ENCODE peak calls at places on chromosomes 13 and 19, in four cellular contexts. M, O, Y and V are unnamed samples. For H3K36me3, the result is how much of the 10 kb centered on the place peaks cover.

GRCh38 chr13:75581874-75582640 is 32.5 kb downstream of the UCHL3 start:
- DNase-seq in M (no peak), O (no peak), Y (no peak), V (no peak)

GRCh38 chr13:98432638-98433037 is 144.3 kb downstream of the STK24 start:
- DNase-seq in M (no peak), O (no peak), Y (no peak), V (no peak)

GRCh38 chr19:47020132-47020805 is 632 bp downstream of the NPAS1 start:
- DNase-seq in M (no peak), O (no peak), Y (no peak), V (no peak)

GRCh38 chr13:73945371-73945770 is 188.8 kb downstream of the KLF12 start:
- DNase-seq in M (no peak), O (no peak), Y (no peak), V (no peak)

GRCh38 chr19:41437944-41438574 is 1.7 kb downstream of the DMAC2 start:
- DNase-seq in M (no peak), O (peak), Y (no peak), V (no peak)

GRCh38 chr13:24076124-24076523 is 84.4 kb upstream of the SPATA13 start:
- DNase-seq in M (no peak), O (no peak), Y (no peak), V (no peak)

GRCh38 chr13:80305737-80306136 is 35.2 kb downstream of the SPRY2 start:
- DNase-seq in M (no peak), O (no peak), Y (no peak), V (no peak)

GRCh38 chr13:50319603-50320296 is 304.5 kb downstream of the KCNRG start:
- DNase-seq in M (no peak), O (no peak), Y (no peak), V (peak)

GRCh38 chr13:48400090-48400694 is 12.7 kb downstream of the LPAR6 start:
- DNase-seq in M (no peak), O (no peak), Y (no peak), V (no peak)

GRCh38 chr13:65943024-65943423 is 1287.1 kb downstream of the PCDH9 start:
- DNase-seq in M (no peak), O (no peak), Y (no peak), V (no peak)

GRCh38 chr19:15701757-15702589 is 25.9 kb upstream of the OR10H2 start:
- DNase-seq in M (no peak), O (peak), Y (no peak), V (no peak)

GRCh38 chr13:23928985-23929384 is 31.7 kb upstream of the C1QTNF9B start:
- DNase-seq in M (no peak), O (no peak), Y (no peak), V (no peak)

GRCh38 chr19:15091918-15092753 is 10.1 kb downstream of the OR1I1 start:
- DNase-seq in M (no peak), O (no peak), Y (peak), V (peak)

GRCh38 chr13:22740264-22740663 is 440.5 kb upstream of the SGCG start:
- DNase-seq in M (no peak), O (no peak), Y (no peak), V (no peak)

GRCh38 chr19:52007436-52007804 is 591 bp downstream of the ZNF615 start:
- DNase-seq in M (no peak), O (no peak), Y (peak), V (no peak)

GRCh38 chr13:77544365-77544764 is 8.9 kb downstream of the SCEL start:
- DNase-seq in M (peak), O (no peak), Y (peak), V (no peak)

GRCh38 chr13:87677334-87678234 is 6.4 kb downstream of the SLITRK5 start:
- DNase-seq in M (no peak), O (peak), Y (peak), V (no peak)

GRCh38 chr13:36030670-36031331 is 100.4 kb downstream of the DCLK1 start:
- DNase-seq in M (no peak), O (no peak), Y (peak), V (no peak)

GRCh38 chr19:41352609-41353465 is 885 bp downstream of the TGFB1 start:
- DNase-seq in M (peak), O (peak), Y (peak), V (peak)

GRCh38 chr13:77584111-77584510 is 48.6 kb downstream of the SCEL start:
- DNase-seq in M (no peak), O (no peak), Y (no peak), V (no peak)

GRCh38 chr13:48950507-48950886 is 25.2 kb upstream of the FNDC3A start:
- DNase-seq in M (no peak), O (no peak), Y (no peak), V (no peak)

GRCh38 chr13:97976551-97977375 is 23.3 kb downstream of the IPO5 start:
- DNase-seq in M (no peak), O (no peak), Y (peak), V (peak)

GRCh38 chr19:45498411-45499195 is at the start of gene PPM1N:
- DNase-seq in M (no peak), O (peak), Y (no peak), V (peak)

GRCh38 chr13:106688940-106689339 is 121.0 kb upstream of the ARGLU1 start:
- DNase-seq in M (no peak), O (no peak), Y (no peak), V (no peak)

GRCh38 chr19:2675892-2676291 is 26.6 kb downstream of the GNG7 start:
- DNase-seq in M (no peak), O (no peak), Y (no peak), V (no peak)

GRCh38 chr19:2678043-2678671 is 24.3 kb downstream of the GNG7 start:
- DNase-seq in M (no peak), O (no peak), Y (no peak), V (no peak)

GRCh38 chr19:2680808-2681207 is 21.7 kb downstream of the GNG7 start:
- DNase-seq in M (no peak), O (no peak), Y (no peak), V (no peak)

GRCh38 chr19:2683430-2683995 is 19.0 kb downstream of the GNG7 start:
- DNase-seq in M (no peak), O (no peak), Y (no peak), V (no peak)

DNA sequence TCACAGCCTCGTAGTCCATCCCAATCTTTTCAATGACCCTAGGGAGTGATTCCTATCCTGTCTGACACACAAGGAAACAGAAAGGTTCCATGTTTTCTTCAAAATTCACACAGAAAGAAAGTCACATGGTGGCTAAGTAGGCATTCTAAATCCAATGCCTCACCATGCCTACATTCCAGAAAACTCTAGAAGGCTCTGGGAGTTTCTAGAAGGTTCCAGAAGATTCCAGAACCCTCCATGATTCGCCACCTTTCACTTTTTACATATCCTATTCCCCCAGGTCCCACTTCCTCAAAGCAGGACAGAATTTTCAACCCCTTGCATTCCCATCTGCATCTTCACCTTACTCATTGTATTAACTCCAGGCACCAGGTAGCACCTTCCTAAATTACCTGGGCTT is 23.1 kb downstream of the GNG7 start:
- DNase-seq in M (no peak), O (no peak), Y (no peak), V (no peak)
- H3K36me3 ChIP-seq in M (under half), O (under half), Y (under half), V (under half)

GRCh38 chr13:45410466-45410865 is 7.7 kb downstream of the SLC25A30 start:
- DNase-seq in M (no peak), O (no peak), Y (no peak), V (no peak)
- H3K36me3 ChIP-seq in M (under half), O (under half), Y (under half), V (under half)

GRCh38 chr19:36060430-36060829 is 5.7 kb downstream of the WDR62 start:
- DNase-seq in M (no peak), O (no peak), Y (peak), V (no peak)
- H3K36me3 ChIP-seq in M (under half), O (under half), Y (under half), V (under half)

DNA sequence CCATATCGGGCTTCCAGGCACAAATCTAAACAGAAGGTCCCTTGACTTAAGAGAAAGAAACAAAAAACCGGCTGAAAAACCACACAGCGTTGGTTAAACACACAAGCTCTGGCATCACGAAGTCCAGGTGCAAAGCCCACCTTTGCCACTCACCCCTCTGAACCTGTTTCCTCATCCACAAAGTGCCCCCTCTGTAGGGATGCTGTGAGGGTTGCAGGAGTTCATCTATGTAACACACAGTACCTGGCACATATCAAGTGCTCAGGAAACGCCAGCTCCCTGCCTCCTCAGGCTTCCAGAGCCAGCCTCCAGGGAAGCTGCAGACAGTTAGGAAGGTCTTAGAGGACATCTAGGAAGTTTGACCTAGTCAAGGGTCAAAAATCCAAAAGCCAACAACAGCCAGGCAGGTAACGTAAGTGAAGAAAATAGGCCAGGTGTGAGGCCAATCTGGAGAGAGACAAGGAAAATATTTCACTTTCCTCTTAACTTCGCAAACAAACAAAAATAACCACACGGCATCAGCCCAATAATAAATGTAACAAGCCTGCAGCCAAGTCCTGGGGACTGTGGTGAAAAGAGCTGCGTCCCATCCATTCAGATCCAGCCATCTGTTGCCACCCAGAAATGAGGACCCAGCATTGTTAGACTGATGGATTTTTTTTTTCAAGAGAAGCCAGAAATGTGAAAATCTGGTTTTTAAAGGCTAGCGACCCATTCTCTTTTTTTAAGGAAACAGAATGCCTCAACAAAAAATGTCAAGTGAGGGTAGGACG is 10.0 kb downstream of the KDELR1 start:
- DNase-seq in M (no peak), O (no peak), Y (no peak), V (no peak)
- H3K36me3 ChIP-seq in M (under half), O (under half), Y (under half), V (under half)

GRCh38 chr13:28337196-28338045 is 157.5 kb downstream of the FLT1 start:
- DNase-seq in M (no peak), O (no peak), Y (no peak), V (no peak)

GRCh38 chr13:28339419-28339818 is 155.5 kb downstream of the FLT1 start:
- DNase-seq in M (no peak), O (no peak), Y (no peak), V (no peak)

GRCh38 chr13:28338202-28338601 is 156.7 kb downstream of the FLT1 start:
- DNase-seq in M (no peak), O (no peak), Y (no peak), V (no peak)

GRCh38 chr13:28340272-28340793 is 154.6 kb downstream of the FLT1 start:
- DNase-seq in M (no peak), O (no peak), Y (no peak), V (no peak)

DNA sequence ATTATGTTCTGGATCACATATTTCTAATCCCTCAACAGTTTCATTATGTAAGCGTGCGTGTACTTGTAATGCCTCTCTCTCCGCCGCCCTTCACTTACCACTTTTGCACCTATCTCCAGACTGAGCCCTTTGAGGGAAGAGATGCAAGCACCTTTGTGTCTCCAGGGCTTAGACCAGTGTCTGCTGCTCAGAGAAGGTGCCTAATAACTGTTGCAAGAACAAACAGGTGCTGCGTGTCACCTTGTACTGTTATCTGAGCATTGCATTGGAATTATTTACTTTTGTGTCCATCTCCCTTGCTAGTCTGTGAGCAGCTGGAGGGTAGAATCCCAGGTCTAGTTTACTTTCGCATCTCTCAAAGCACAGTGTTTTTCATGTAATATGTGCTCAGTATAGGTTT is 156.2 kb downstream of the FLT1 start:
- DNase-seq in M (no peak), O (no peak), Y (no peak), V (no peak)
- H3K36me3 ChIP-seq in M (under half), O (under half), Y (under half), V (under half)

DNA sequence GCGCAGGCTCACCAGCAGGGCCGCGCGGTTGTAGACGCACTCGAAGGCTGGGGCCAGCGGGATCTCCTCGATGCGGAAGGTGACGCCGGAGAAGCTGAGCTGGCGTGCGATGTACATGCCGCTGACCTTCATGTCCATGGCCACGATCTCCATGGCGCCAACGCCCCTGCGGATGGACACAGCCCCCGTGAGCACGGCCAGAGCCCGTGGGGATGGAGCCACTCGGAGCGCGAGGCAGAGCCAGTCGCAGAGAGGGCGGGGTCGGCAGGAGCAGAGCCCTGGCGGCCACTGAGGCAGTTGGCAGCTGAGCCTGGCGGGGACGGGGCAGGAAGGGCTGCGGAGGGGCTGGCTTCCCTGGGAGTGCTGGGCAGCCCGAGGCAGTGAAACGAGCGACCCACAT is 15.2 kb downstream of the GPX4 start:
- DNase-seq in M (no peak), O (no peak), Y (peak), V (no peak)
- H3K36me3 ChIP-seq in M (half or more), O (under half), Y (under half), V (half or more)

GRCh38 chr13:92589955-92590354 is 636.7 kb upstream of the GPC6 start:
- DNase-seq in M (no peak), O (no peak), Y (no peak), V (no peak)
- H3K36me3 ChIP-seq in M (under half), O (under half), Y (under half), V (under half)

GRCh38 chr19:8589177-8589714 is 12.0 kb upstream of the MYO1F start:
- DNase-seq in M (no peak), O (no peak), Y (no peak), V (no peak)

GRCh38 chr19:8580710-8581281 is 3.6 kb upstream of the MYO1F start:
- DNase-seq in M (peak), O (peak), Y (peak), V (peak)

GRCh38 chr19:8585057-8585893 is 8.0 kb upstream of the MYO1F start:
- DNase-seq in M (no peak), O (no peak), Y (no peak), V (no peak)

DNA sequence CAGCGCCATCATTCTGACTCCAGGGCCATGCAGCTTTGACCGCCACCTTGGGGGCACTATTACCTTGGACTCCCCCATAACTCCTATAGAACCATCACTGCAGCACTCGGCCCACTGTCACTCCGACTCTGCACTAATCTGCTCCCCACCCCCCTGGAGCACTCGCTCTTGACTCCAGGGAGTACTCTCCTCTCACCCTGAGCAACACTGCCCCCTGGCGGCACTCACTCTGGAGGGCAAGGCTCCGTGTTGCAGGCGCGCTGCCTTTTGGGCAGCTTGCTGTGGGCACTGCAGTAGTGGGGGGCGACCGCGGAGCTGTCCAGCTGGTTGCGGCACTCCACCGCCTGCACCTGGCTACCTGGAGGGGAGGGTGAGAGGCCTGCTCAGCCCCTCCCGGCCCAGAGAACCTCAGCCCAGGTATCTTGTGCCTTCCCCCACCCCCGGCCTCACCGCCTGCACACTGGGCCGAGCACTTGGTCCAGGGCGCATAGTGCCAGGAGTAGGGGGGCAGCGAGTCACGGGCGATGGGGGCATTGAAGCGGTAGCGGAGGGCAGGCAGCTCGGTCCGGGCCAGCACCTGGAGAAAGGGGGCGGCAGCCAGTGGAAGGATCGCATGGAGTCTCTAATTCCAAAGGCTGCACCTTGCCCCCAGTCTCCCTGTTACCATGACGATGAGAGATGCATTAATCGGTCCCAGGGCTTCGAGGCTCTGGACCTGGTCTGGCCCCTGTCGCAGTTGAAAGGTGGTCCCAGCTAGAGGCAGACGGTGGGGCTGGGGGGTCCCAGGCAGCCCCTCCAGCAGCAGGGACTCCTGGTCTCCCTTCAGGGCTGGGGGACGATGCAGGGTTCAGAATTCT is 8.9 kb upstream of the MYO1F start:
- DNase-seq in M (no peak), O (peak), Y (peak), V (peak)
- H3K36me3 ChIP-seq in M (under half), O (under half), Y (under half), V (under half)

GRCh38 chr13:72757792-72758535 is 23.7 kb downstream of the DIS3 start:
- DNase-seq in M (no peak), O (no peak), Y (no peak), V (no peak)
- H3K36me3 ChIP-seq in M (half or more), O (under half), Y (half or more), V (under half)